ENCODE peak calls at places on chromosome 4, in four cellular contexts. P, Q, I and C are unnamed samples.

GRCh38 chr4:51885371-51885770 is 42.4 kb downstream of the DCUN1D4 start:
- DNase-seq in P (no peak), Q (no peak), I (no peak), C (no peak)

GRCh38 chr4:143711543-143712159 is 11.2 kb upstream of the FREM3 start:
- DNase-seq in Q (no peak), I (no peak), P (no peak), C (no peak)

GRCh38 chr4:19983072-19983471 is 268.6 kb upstream of the SLIT2 start:
- DNase-seq in Q (no peak), I (no peak), P (no peak), C (no peak)

GRCh38 chr4:55397521-55398321 is 2.0 kb downstream of the TMEM165 start:
- DNase-seq in I (no peak), Q (no peak), P (no peak), C (no peak)

GRCh38 chr4:73396993-73397972 is 6.8 kb upstream of the ALB start:
- DNase-seq in P (no peak), Q (no peak), I (no peak), C (no peak)

GRCh38 chr4:154779362-154779947 is 1.6 kb upstream of the RBM46 start:
- DNase-seq in Q (no peak), I (no peak), P (no peak), C (no peak)

GRCh38 chr4:119587796-119588195 is 40.8 kb downstream of the PDE5A start:
- DNase-seq in I (no peak), P (no peak), Q (no peak), C (no peak)

GRCh38 chr4:38590017-38590416 is 74.0 kb upstream of the KLF3 start:
- DNase-seq in Q (no peak), I (no peak), P (no peak), C (no peak)

GRCh38 chr4:73922766-73923630 is 53.8 kb downstream of the CXCL1 start:
- DNase-seq in P (no peak), I (no peak), Q (no peak), C (no peak)

GRCh38 chr4:186204103-186204559 is 12.8 kb downstream of the CYP4V2 start:
- DNase-seq in P (peak), I (no peak), Q (no peak), C (no peak)

GRCh38 chr4:793109-793861 is 32.6 kb downstream of the CPLX1 start:
- DNase-seq in I (peak), P (no peak), Q (no peak), C (no peak)

GRCh38 chr4:796206-796605 is 29.7 kb downstream of the CPLX1 start:
- DNase-seq in P (no peak), I (peak), Q (no peak), C (no peak)

GRCh38 chr4:795726-796119 is 30.2 kb downstream of the CPLX1 start:
- DNase-seq in I (peak), P (no peak), Q (no peak), C (no peak)

GRCh38 chr4:793941-794621 is 31.8 kb downstream of the CPLX1 start:
- DNase-seq in P (no peak), I (peak), Q (no peak), C (no peak)

GRCh38 chr4:794911-795725 is 30.8 kb downstream of the CPLX1 start:
- DNase-seq in I (peak), Q (no peak), P (no peak), C (no peak)
- H3K27ac ChIP-seq in I (no peak), Q (no peak), P (no peak), C (no peak)

DNA sequence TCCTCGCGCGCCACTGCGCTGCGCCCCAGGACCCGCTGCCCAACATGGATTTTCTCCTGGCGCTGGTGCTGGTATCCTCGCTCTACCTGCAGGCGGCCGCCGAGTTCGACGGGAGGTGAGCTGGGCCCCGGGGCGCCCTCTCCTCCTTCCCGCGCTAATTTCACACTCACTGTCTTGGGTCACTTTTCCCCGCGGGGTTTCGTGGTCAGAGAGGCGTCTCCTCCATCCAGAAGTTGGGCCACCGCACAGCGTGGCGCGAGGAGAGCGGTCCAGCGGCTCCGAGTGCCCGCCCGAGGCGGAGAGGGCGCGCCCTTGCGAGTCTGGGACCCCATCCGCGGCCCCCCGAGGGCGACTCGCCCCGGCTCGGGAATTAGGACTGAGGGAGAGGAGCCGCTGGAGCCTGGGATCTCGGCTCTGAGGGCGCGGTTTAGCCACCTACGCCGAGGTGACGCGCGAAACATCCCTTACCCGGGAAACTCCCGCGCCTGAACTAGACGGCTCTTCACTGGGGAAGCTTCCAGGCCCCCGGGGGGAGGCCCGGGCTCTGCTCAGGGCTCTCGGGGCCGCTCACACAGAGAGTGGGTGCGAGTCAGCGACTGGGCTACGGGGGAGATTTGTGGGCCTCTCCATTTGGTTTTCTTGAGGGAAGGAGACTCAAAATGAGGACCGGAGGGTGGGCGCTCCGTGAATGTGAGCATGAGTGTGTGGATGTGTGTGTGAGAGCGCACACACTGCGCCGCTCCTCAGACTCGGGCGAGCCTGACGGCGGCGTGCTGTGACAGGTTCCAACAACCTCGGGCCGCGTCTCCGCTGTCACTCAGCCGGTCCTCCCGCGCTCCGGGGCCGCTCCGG is 564 bp downstream of the NPNT start:
- DNase-seq in I (peak), P (peak), Q (peak), C (no peak)
- TF ChIP-seq POLR2A in I (no peak), P (no peak), Q (no peak), C (no peak)

GRCh38 chr4:26379837-26380236 is 59.0 kb downstream of the RBPJ start:
- DNase-seq in Q (no peak), I (no peak), P (no peak), C (no peak)
- H3K27ac ChIP-seq in Q (no peak), I (no peak), P (no peak), C (no peak)

DNA sequence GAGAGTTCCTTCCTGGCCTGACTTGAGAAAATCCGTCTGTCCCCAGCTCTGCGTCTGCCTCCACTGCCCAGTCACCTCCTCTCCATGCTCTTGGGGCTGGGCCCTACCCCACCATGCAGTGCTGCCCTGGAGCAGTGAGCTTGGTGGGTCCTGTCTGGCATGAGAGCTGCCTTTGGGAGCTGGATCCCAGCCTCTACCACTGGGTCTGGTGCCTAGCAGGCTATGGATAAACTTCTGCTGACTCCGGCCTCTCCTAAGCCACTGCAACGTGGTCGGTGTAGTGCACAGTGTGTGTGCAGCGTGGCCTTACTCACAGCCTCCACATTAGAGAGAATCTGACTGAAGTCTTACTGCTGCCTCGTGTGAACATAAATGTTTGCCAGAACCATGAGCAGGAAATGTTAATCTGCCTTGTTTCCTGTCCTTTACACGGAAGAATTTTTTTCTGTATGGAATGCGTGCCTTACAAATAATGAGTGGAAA is 47.6 kb downstream of the HTT start:
- DNase-seq in P (no peak), Q (no peak), I (no peak), C (no peak)
- TF ChIP-seq POLR2A in P (no peak), Q (no peak), I (no peak), C (no peak)

DNA sequence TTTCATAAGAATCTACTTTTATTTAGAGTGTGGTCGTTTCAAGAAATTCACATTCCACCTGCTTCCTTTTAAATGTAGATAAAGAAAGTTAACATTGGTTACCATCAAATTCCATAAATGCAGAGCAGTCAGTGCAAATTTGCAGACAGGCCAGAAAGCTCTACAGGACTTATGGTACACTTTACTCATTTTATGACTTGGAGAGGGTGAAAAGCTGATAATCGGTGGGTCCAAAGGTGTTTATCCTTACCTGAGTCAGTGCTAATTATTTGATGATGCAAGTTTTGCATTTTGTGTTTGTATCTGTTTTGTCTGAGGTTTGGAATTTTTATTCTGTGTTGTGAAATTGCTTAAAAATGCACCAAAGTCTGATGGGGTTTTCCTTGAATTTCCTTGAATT is 193.3 kb downstream of the PALLD start:
- DNase-seq in Q (no peak), P (no peak), I (no peak), C (no peak)
- H3K27ac ChIP-seq in Q (peak), P (no peak), I (no peak), C (no peak)

GRCh38 chr4:105895324-105895608 is at the start of gene NPNT:
- DNase-seq in I (no peak), Q (peak), P (no peak), C (no peak)
- TF ChIP-seq POLR2A in I (no peak), Q (no peak), P (no peak), C (no peak)

DNA sequence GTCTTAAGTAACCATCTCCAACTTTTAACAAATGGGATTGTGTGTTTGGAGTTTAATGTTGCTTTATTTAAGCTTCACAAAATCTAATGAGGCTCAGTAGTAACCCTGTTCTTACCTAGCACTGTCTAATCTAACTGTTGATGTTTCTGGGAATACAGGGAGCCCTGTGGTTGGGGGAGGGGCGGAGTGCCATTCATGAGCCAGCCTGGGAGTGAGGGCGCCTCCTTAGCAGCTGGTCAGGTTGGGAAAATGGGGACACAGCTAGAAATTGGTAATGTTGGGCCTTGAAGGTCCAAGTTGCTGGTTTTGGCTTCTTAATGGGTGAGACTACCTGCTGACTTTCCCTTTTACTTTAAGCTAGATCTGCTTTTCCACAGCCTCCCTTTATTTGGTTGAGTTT is 22.9 kb upstream of the TADA2B start:
- DNase-seq in Q (no peak), I (no peak), P (no peak), C (no peak)
- H3K27ac ChIP-seq in Q (no peak), I (no peak), P (no peak), C (no peak)

GRCh38 chr4:40629401-40630334 is at the start of gene RBM47:
- DNase-seq in Q (peak), I (peak), P (peak), C (no peak)
- TF ChIP-seq POLR2A in Q (no peak), I (peak), P (no peak), C (peak)

GRCh38 chr4:10005632-10006031 is 15.7 kb downstream of the SLC2A9 start:
- DNase-seq in I (no peak), Q (no peak), P (no peak), C (no peak)

GRCh38 chr4:10006604-10007435 is 14.5 kb downstream of the SLC2A9 start:
- DNase-seq in I (peak), P (no peak), Q (no peak), C (no peak)

GRCh38 chr4:10007436-10007740 is 13.9 kb downstream of the SLC2A9 start:
- DNase-seq in I (no peak), P (no peak), Q (no peak), C (no peak)

GRCh38 chr4:10007772-10008171 is 13.5 kb downstream of the SLC2A9 start:
- DNase-seq in I (no peak), P (no peak), Q (no peak), C (no peak)

GRCh38 chr4:10006236-10006603 is 15.1 kb downstream of the SLC2A9 start:
- DNase-seq in Q (no peak), P (peak), I (no peak), C (no peak)
- H3K27ac ChIP-seq in Q (peak), P (peak), I (peak), C (peak)